ENCODE peak calls at places on chromosomes 5 and 9, in nine cellular contexts. Q, B, P, U, D, N, I, F and T are unnamed samples.

GRCh38 chr5:151104795-151105194 is 24.0 kb upstream of the TNIP1 start:
- DNase-seq in I (no peak), N (no peak), D (peak), B (no peak), U (no peak), F (peak), P (no peak), Q (peak), T (no peak)

GRCh38 chr9:129996161-129996849 is 46.7 kb downstream of the FNBP1 start:
- DNase-seq in F (peak), D (peak), N (no peak), Q (no peak), U (no peak), B (no peak), I (no peak), P (no peak), T (no peak)

GRCh38 chr9:101299901-101300300 is 84.9 kb downstream of the BAAT start:
- DNase-seq in D (no peak), I (no peak), U (no peak), N (no peak), Q (no peak), F (no peak), B (no peak), P (no peak), T (no peak)

GRCh38 chr9:133374612-133375115 is 1.2 kb downstream of the SURF4 start:
- DNase-seq in F (peak), I (no peak), D (peak), B (no peak), Q (no peak), P (peak), N (no peak), U (no peak), T (peak)

GRCh38 chr5:102713682-102714231 is 41.3 kb upstream of the PAM start:
- DNase-seq in U (no peak), Q (no peak), N (no peak), I (no peak), P (no peak), B (no peak), D (peak), F (peak), T (no peak)

GRCh38 chr5:128154943-128155342 is 71.4 kb downstream of the SLC12A2 start:
- DNase-seq in P (no peak), B (no peak), U (no peak), Q (no peak), N (no peak), D (peak), F (peak), I (no peak), T (no peak)

GRCh38 chr9:72037571-72037970 is 22.8 kb downstream of the C9orf57 start:
- DNase-seq in B (no peak), U (no peak), P (no peak), F (peak), D (peak), Q (no peak), I (no peak), N (no peak), T (no peak)

GRCh38 chr5:172010278-172010677 is 3.8 kb upstream of the FBXW11 start:
- DNase-seq in U (peak), B (no peak), P (no peak), F (no peak), Q (no peak), N (peak), D (no peak), I (no peak), T (no peak)

GRCh38 chr9:88511906-88512305 is 23.1 kb upstream of the NXNL2 start:
- DNase-seq in D (no peak), F (no peak), B (no peak), U (no peak), P (no peak), I (no peak), N (no peak), Q (no peak), T (no peak)

GRCh38 chr5:36777105-36777757 is 99.3 kb upstream of the NIPBL start:
- DNase-seq in N (peak), F (peak), B (peak), I (no peak), U (peak), Q (no peak), P (peak), D (peak), T (no peak)

GRCh38 chr5:143002459-143003327 is 232.5 kb downstream of the ARHGAP26 start:
- DNase-seq in I (peak), F (peak), B (peak), D (peak), Q (no peak), N (peak), U (peak), P (peak), T (peak)

GRCh38 chr9:88076286-88077070 is 61.8 kb downstream of the SPATA31C2 start:
- DNase-seq in N (peak), U (no peak), F (peak), Q (peak), B (peak), I (peak), D (peak), P (peak), T (peak)

GRCh38 chr9:128828719-128829452 is 708 bp downstream of the SPOUT1 start:
- DNase-seq in P (no peak), D (peak), U (no peak), B (no peak), F (no peak), N (no peak), I (no peak), Q (no peak), T (no peak)

GRCh38 chr9:77417570-77417969 is 230.6 kb downstream of the GNA14 start:
- DNase-seq in F (peak), Q (no peak), B (no peak), I (no peak), N (no peak), D (peak), U (no peak), P (peak), T (no peak)

GRCh38 chr5:33059081-33059480 is 348.0 kb downstream of the NPR3 start:
- DNase-seq in B (no peak), D (no peak), F (no peak), N (no peak), Q (no peak), P (peak), I (no peak), U (no peak), T (no peak)

GRCh38 chr5:180113660-180114303 is 42.2 kb upstream of the RNF130 start:
- DNase-seq in N (no peak), F (no peak), I (no peak), B (no peak), D (no peak), P (no peak), U (no peak), Q (peak), T (no peak)

GRCh38 chr9:122110100-122110833 is 17.2 kb upstream of the TTLL11 start:
- DNase-seq in P (no peak), F (no peak), D (no peak), Q (no peak), U (no peak), B (no peak), N (no peak), I (no peak), T (no peak)

GRCh38 chr5:132270345-132270685 is 12.8 kb downstream of the PDLIM4 start:
- DNase-seq in I (no peak), D (no peak), B (no peak), N (no peak), Q (no peak), F (no peak), P (no peak), U (no peak), T (no peak)

GRCh38 chr9:81564632-81565031 is 124.7 kb downstream of the TLE1 start:
- DNase-seq in N (no peak), D (no peak), F (peak), I (no peak), P (no peak), U (no peak), Q (peak), B (no peak), T (no peak)

GRCh38 chr5:141914154-141914743 is 9.4 kb upstream of the DELE1 start:
- DNase-seq in B (no peak), N (peak), U (peak), D (peak), F (no peak), I (no peak), Q (peak), P (no peak), T (no peak)

GRCh38 chr9:127783644-127784043 is 2.2 kb upstream of the CDK9 start:
- DNase-seq in F (no peak), Q (no peak), P (no peak), N (no peak), D (no peak), U (peak), I (no peak), B (no peak), T (no peak)

GRCh38 chr5:176788091-176788490 is 22.3 kb upstream of the UNC5A start:
- DNase-seq in B (no peak), P (peak), Q (no peak), U (no peak), F (no peak), D (no peak), I (no peak), N (peak), T (no peak)

GRCh38 chr9:130018260-130018659 is 24.7 kb downstream of the FNBP1 start:
- DNase-seq in D (peak), I (no peak), P (no peak), B (no peak), U (no peak), F (no peak), N (no peak), Q (no peak), T (no peak)

GRCh38 chr9:136577941-136578619 is 32.2 kb upstream of the NOTCH1 start:
- DNase-seq in D (no peak), P (no peak), N (no peak), F (no peak), U (no peak), Q (peak), I (no peak), B (no peak), T (no peak)

GRCh38 chr9:136100700-136101614 is 5.9 kb upstream of the NACC2 start:
- DNase-seq in B (no peak), Q (no peak), D (no peak), F (no peak), U (peak), N (peak), I (no peak), P (no peak), T (no peak)

GRCh38 chr9:131418143-131419028 is 24.5 kb downstream of the PRRC2B start:
- DNase-seq in P (no peak), Q (no peak), I (no peak), D (peak), B (no peak), U (no peak), N (peak), F (peak), T (no peak)

GRCh38 chr9:125161284-125161918 is 18.1 kb upstream of the SCAI start:
- DNase-seq in B (no peak), I (no peak), F (peak), D (peak), Q (no peak), U (no peak), P (no peak), N (no peak), T (no peak)

GRCh38 chr5:74055446-74056097 is 429.6 kb downstream of the ARHGEF28 start:
- DNase-seq in Q (no peak), P (no peak), I (no peak), D (no peak), U (no peak), N (no peak), F (no peak), B (no peak), T (no peak)

GRCh38 chr5:11998397-11998796 is 94.2 kb upstream of the CTNND2 start:
- DNase-seq in U (no peak), I (no peak), D (no peak), Q (no peak), B (no peak), P (no peak), F (no peak), N (no peak), T (no peak)

GRCh38 chr9:74122661-74123060 is 374.5 kb upstream of the RORB start:
- DNase-seq in B (no peak), D (no peak), P (no peak), F (no peak), U (no peak), I (no peak), Q (no peak), N (no peak), T (no peak)

GRCh38 chr5:44875661-44876250 is 67.0 kb downstream of the MRPS30 start:
- DNase-seq in D (peak), U (peak), B (peak), F (peak), Q (no peak), N (no peak), I (no peak), P (peak), T (peak)

GRCh38 chr5:132961887-132962286 is 1.5 kb downstream of the AFF4 start:
- DNase-seq in D (peak), F (peak), N (no peak), U (peak), B (no peak), I (no peak), Q (no peak), P (peak), T (peak)

GRCh38 chr9:4594545-4594944 is 67.5 kb upstream of the PLPP6 start:
- DNase-seq in P (no peak), B (no peak), Q (no peak), U (no peak), I (no peak), F (no peak), D (no peak), N (no peak), T (no peak)

GRCh38 chr5:120872292-120872691 is 408.2 kb downstream of the PRR16 start:
- DNase-seq in N (no peak), P (no peak), I (no peak), B (no peak), Q (no peak), F (peak), U (no peak), D (peak), T (no peak)

GRCh38 chr9:20623021-20623747 is 885 bp upstream of the MLLT3 start:
- DNase-seq in I (peak), N (peak), F (no peak), D (peak), Q (peak), P (no peak), B (peak), U (peak), T (no peak)

GRCh38 chr5:151465476-151465875 is 18.1 kb downstream of the SLC36A1 start:
- DNase-seq in P (no peak), D (no peak), U (no peak), I (no peak), F (no peak), B (no peak), N (no peak), Q (no peak), T (no peak)

GRCh38 chr9:110994771-110995241 is 43.5 kb downstream of the LPAR1 start:
- DNase-seq in F (peak), B (no peak), D (peak), U (no peak), I (no peak), Q (no peak), P (no peak), N (no peak), T (no peak)

GRCh38 chr9:110996436-110997224 is 41.6 kb downstream of the LPAR1 start:
- DNase-seq in U (no peak), P (no peak), F (peak), D (peak), B (no peak), I (no peak), N (no peak), Q (no peak), T (no peak)

GRCh38 chr9:110999379-110999778 is 38.9 kb downstream of the LPAR1 start:
- DNase-seq in B (no peak), I (no peak), F (no peak), P (no peak), Q (no peak), N (no peak), U (no peak), D (peak), T (no peak)

GRCh38 chr9:110997847-110998246 is 40.4 kb downstream of the LPAR1 start:
- DNase-seq in B (no peak), D (peak), U (no peak), F (peak), N (no peak), Q (no peak), P (peak), I (no peak), T (no peak)

GRCh38 chr9:110995511-110996340 is 42.5 kb downstream of the LPAR1 start:
- DNase-seq in I (no peak), U (no peak), F (peak), B (no peak), D (peak), P (no peak), N (no peak), Q (no peak), T (no peak)
- H3K4me3 ChIP-seq in I (no peak), U (no peak), F (no peak), B (no peak), D (no peak), P (no peak), N (no peak), Q (no peak), T (no peak)

GRCh38 chr5:140673187-140673976 is at the start of gene DND1:
- DNase-seq in I (no peak), D (peak), P (no peak), N (no peak), F (no peak), U (no peak), Q (no peak), B (no peak), T (no peak)
- H3K4me3 ChIP-seq in I (no peak), D (no peak), P (no peak), N (no peak), F (no peak), U (no peak), Q (no peak), B (no peak), T (no peak)

DNA sequence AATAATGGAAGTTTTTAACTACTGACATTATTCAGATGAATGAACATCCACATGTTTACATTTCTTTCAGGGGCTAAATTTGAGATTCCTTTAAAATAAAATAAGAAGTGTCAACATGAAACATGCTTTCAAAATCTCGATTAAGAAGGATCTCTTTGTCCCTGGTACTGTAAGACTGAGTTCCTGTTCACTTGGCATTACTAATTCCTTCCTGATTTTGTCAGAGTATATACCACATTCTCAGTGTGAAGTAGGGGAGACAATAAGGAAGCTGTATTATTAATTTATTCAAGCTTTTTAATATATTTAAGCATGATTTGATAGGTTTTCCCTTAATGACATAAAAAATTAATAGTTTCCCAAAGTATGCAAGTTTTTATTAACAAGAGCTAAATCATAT is 81.5 kb upstream of the GRHPR start:
- DNase-seq in P (no peak), U (no peak), D (no peak), B (no peak), I (no peak), Q (no peak), F (no peak), N (no peak), T (no peak)
- H3K4me3 ChIP-seq in P (no peak), U (no peak), D (no peak), B (no peak), I (no peak), Q (no peak), F (no peak), N (no peak), T (no peak)

GRCh38 chr9:715743-716400 is 125.6 kb upstream of the DMRT1 start:
- DNase-seq in P (no peak), D (peak), Q (no peak), U (no peak), I (no peak), F (peak), B (no peak), N (no peak), T (no peak)

GRCh38 chr9:714675-715074 is 126.8 kb upstream of the DMRT1 start:
- DNase-seq in P (no peak), B (no peak), F (no peak), I (no peak), Q (no peak), N (no peak), D (peak), U (no peak), T (no peak)

GRCh38 chr9:717722-718121 is 123.8 kb upstream of the DMRT1 start:
- DNase-seq in N (no peak), Q (no peak), P (no peak), I (no peak), U (no peak), F (no peak), D (no peak), B (no peak), T (no peak)

GRCh38 chr9:713046-713445 is 128.5 kb upstream of the DMRT1 start:
- DNase-seq in U (no peak), I (no peak), F (no peak), P (no peak), D (no peak), Q (no peak), B (no peak), N (no peak), T (no peak)

DNA sequence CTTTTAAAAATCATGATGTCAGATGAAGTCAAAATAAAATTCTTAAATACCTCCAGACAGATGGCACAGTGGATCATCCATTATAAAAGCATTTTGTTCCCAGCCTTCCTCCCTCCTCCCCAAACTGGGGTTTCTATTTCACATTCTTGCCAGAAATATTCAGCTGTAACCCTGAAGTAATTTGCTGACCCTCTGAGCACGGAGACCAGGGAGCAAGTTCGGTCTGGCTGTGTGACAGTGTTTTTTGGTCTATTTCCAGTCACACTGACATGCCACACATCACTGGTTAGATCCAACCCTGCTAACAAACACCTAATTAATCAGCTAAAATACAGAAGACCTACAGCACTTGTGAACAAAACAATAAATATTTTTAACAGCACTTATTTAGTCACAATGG is 126.2 kb upstream of the DMRT1 start:
- DNase-seq in P (no peak), I (no peak), F (peak), N (no peak), U (no peak), D (no peak), Q (no peak), B (no peak), T (no peak)
- H3K4me3 ChIP-seq in P (no peak), I (no peak), F (no peak), N (no peak), U (no peak), D (no peak), Q (peak), B (no peak), T (no peak)

DNA sequence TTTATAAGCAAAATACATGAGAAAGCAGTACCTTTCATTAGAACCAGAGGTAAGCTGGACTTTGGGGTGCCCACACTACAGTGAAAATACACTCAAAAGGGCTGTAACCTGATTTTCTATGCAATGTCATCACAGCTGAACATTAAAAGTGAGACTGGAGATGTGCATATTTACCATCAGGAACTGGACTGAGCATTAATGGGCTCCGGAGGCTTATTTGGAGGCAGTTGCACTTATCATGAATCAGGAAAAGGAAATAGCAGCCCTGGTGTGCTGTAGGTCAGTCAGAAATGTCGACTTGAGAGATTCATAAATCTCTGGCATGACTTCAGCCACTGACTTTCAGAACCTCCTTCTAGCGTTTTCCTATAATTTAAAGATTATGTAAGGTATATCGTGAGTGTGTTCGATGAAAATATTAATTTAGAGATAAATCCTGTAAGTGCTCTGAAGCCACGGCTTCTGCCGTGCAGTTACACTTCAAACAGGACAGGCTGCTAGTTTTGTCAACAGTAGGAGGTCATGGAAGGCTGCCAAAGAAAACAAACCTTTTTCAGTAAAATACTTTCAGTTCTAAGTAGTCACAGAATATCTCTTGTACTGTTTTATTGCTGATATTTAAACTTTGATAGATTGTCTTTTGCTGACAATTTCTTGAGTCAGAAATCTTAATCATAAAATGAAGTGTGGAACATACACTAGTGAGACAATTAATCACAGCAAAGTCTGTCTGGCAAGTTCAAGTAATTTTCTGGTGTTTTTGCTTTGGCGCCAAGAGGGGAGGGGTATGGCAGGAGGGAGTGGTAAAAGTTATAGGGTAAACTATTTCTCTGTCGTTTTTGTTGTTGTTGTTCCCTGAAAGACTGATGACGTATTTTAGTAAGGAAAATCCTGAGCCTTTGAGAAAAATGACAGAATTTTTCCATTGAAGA is 939.7 kb downstream of the NR2F1-AS1 start:
- DNase-seq in B (peak), Q (no peak), N (no peak), F (peak), P (peak), U (no peak), I (no peak), D (peak), T (peak)
- H3K4me3 ChIP-seq in B (peak), Q (peak), N (no peak), F (peak), P (peak), U (no peak), I (no peak), D (peak), T (peak)

GRCh38 chr5:134873987-134874830 is at the start of gene TXNDC15:
- DNase-seq in Q (peak), F (peak), U (peak), B (peak), P (peak), I (peak), N (peak), D (peak), T (peak)
- H3K4me3 ChIP-seq in Q (peak), F (peak), U (peak), B (peak), P (peak), I (peak), N (peak), D (peak), T (peak)